ENCODE peak calls at places on chromosome 4, in four cellular contexts. M, Z, R and L are unnamed samples.

GRCh38 chr4:139315221-139315675 is 13.0 kb upstream of the NDUFC1 start:
- DNase-seq in R (peak; percentile 35), Z (no peak), M (no peak), L (no peak)

GRCh38 chr4:128371004-128371777 is 83.6 kb upstream of the PGRMC2 start:
- DNase-seq in R (no peak), M (no peak), Z (no peak), L (no peak)

GRCh38 chr4:39732728-39733127 is 34.8 kb downstream of the UBE2K start:
- DNase-seq in M (no peak), Z (no peak), R (no peak), L (no peak)

GRCh38 chr4:187777954-187778353 is 217.6 kb upstream of the ZFP42 start:
- DNase-seq in Z (no peak), M (no peak), R (no peak), L (no peak)

GRCh38 chr4:166777760-166778159 is 456.5 kb downstream of the SPOCK3 start:
- DNase-seq in M (no peak), R (no peak), Z (no peak), L (no peak)

GRCh38 chr4:71187399-71188196 is 151.2 kb upstream of the SLC4A4 start:
- DNase-seq in R (no peak), M (peak; percentile 2), Z (no peak), L (peak; percentile 36)

GRCh38 chr4:83074086-83074704 is 39.2 kb downstream of the COPS4 start:
- DNase-seq in R (peak; percentile 70), M (peak; percentile 11), Z (no peak), L (peak; percentile 50)

GRCh38 chr4:94957030-94957429 is 199.3 kb downstream of the BMPR1B start:
- DNase-seq in R (no peak), Z (no peak), M (no peak), L (peak; percentile 7)

GRCh38 chr4:125736057-125736456 is 421.3 kb downstream of the FAT4 start:
- DNase-seq in R (no peak), Z (no peak), M (no peak), L (no peak)

GRCh38 chr4:88211473-88212252 is 53.2 kb upstream of the ABCG2 start:
- DNase-seq in M (peak; percentile 19), R (peak; percentile 67), Z (no peak), L (peak; percentile 73)

GRCh38 chr4:122224348-122224747 is 72.2 kb downstream of the BLTP1 start:
- DNase-seq in R (no peak), M (no peak), Z (no peak), L (peak; percentile 21)

GRCh38 chr4:1802720-1803522 is 9.8 kb downstream of the FGFR3 start:
- DNase-seq in Z (no peak), R (no peak), M (no peak), L (no peak)

GRCh38 chr4:53730431-53730830 is 139.1 kb upstream of the LNX1 start:
- DNase-seq in R (no peak), M (no peak), Z (no peak), L (peak; percentile 32)

GRCh38 chr4:147447820-147448219 is 33.1 kb upstream of the EDNRA start:
- DNase-seq in M (no peak), R (no peak), Z (no peak), L (no peak)

GRCh38 chr4:108852691-108853090 is 89.8 kb upstream of the ETNPPL start:
- DNase-seq in M (no peak), Z (no peak), R (no peak), L (no peak)